ENCODE peak calls at places on chromosomes 12 and 14, in nine cellular contexts. Q, F, C, V, I, W, H, R and K are unnamed samples.

GRCh38 chr12:27272375-27273028 is 28.4 kb downstream of the STK38L start:
- DNase-seq in Q (no peak), F (no peak), C (no peak), V (no peak), I (peak; percentile 12), W (no peak), H (no peak), R (no peak), K (no peak)

GRCh38 chr12:8145754-8146415 is 10.9 kb upstream of the ZNF705A start:
- DNase-seq in Q (no peak), F (no peak), C (peak; percentile 21), V (peak; percentile 98), I (no peak), W (peak; percentile 27), H (peak; percentile 79), R (no peak), K (no peak)

GRCh38 chr14:54291491-54292191 is 105.2 kb upstream of the CDKN3 start:
- DNase-seq in Q (no peak), F (no peak), C (no peak), V (peak; percentile 8), I (no peak), W (no peak), H (peak; percentile 64), R (no peak), K (no peak)

GRCh38 chr14:83085725-83086124 is 1552.1 kb upstream of the SEL1L start:
- DNase-seq in Q (no peak), F (no peak), C (no peak), V (no peak), I (no peak), W (no peak), H (no peak), R (no peak), K (no peak)

GRCh38 chr14:38723277-38723676 is 379.8 kb downstream of the SEC23A start:
- DNase-seq in Q (no peak), F (no peak), C (no peak), V (no peak), I (no peak), W (no peak), H (no peak), R (no peak), K (no peak)

GRCh38 chr12:117686911-117687377 is 281.8 kb downstream of the KSR2 start:
- DNase-seq in Q (peak; percentile 22), F (no peak), C (no peak), V (peak; percentile 86), I (no peak), W (no peak), H (no peak), R (no peak), K (peak; percentile 76)

GRCh38 chr14:35229495-35230089 is 62.6 kb upstream of the PSMA6 start:
- DNase-seq in Q (no peak), F (no peak), C (peak; percentile 34), V (no peak), I (no peak), W (no peak), H (no peak), R (peak; percentile 46), K (no peak)

GRCh38 chr14:54252072-54252730 is 144.6 kb upstream of the CDKN3 start:
- DNase-seq in Q (no peak), F (no peak), C (peak; percentile 54), V (peak; percentile 87), I (no peak), W (no peak), H (no peak), R (no peak), K (peak; percentile 95)

GRCh38 chr14:103186894-103187586 is 63.8 kb downstream of the TNFAIP2 start:
- DNase-seq in Q (no peak), F (no peak), C (no peak), V (no peak), I (no peak), W (peak; percentile 70), H (no peak), R (no peak), K (no peak)